ENCODE peak calls at places on chromosomes 11 and 22, in nine cellular contexts. T, I, M, Q, C, O, F, X and N are unnamed samples.

GRCh38 chr11:114398303-114398920 is 1.9 kb downstream of the C11orf71 start:
- DNase-seq in T (no peak), I (no peak), M (no peak), Q (no peak), C (no peak), O (no peak), F (no peak), X (no peak), N (peak)

GRCh38 chr22:40679249-40679963 is at the start of gene MCHR1:
- DNase-seq in T (no peak), I (no peak), M (no peak), Q (no peak), C (peak), O (no peak), F (no peak), X (no peak), N (no peak)

GRCh38 chr11:2534131-2534956 is 89.5 kb downstream of the KCNQ1 start:
- DNase-seq in T (peak), I (peak), M (no peak), Q (no peak), C (no peak), O (no peak), F (no peak), X (no peak), N (peak)

GRCh38 chr22:44505796-44506354 is 7.8 kb upstream of the RTL6 start:
- DNase-seq in T (no peak), I (no peak), M (no peak), Q (no peak), C (no peak), O (peak), F (no peak), X (no peak), N (no peak)

GRCh38 chr11:79209540-79210266 is 231.1 kb downstream of the TENM4 start:
- DNase-seq in T (no peak), I (no peak), M (no peak), Q (no peak), C (peak), O (no peak), F (no peak), X (peak), N (no peak)

GRCh38 chr11:122748968-122749687 is 89.2 kb upstream of the CRTAM start:
- DNase-seq in T (no peak), I (peak), M (peak), Q (peak), C (peak), O (peak), F (peak), X (no peak), N (peak)

GRCh38 chr22:29157759-29158535 is 47.7 kb upstream of the EMID1 start:
- DNase-seq in T (no peak), I (no peak), M (no peak), Q (no peak), C (no peak), O (no peak), F (no peak), X (no peak), N (no peak)

GRCh38 chr11:75815345-75815983 is 454 bp downstream of the UVRAG start:
- DNase-seq in T (peak), I (no peak), M (no peak), Q (no peak), C (peak), O (no peak), F (peak), X (no peak), N (no peak)

GRCh38 chr22:45877651-45878050 is 99.3 kb downstream of the WNT7B start:
- DNase-seq in T (no peak), I (no peak), M (no peak), Q (no peak), C (no peak), O (no peak), F (no peak), X (no peak), N (no peak)

GRCh38 chr11:73530109-73530508 is 67.8 kb downstream of the FAM168A start:
- DNase-seq in T (no peak), I (no peak), M (peak), Q (no peak), C (no peak), O (no peak), F (no peak), X (no peak), N (peak)

GRCh38 chr11:135033545-135033944 is 621.5 kb upstream of the B3GAT1 start:
- DNase-seq in T (peak), I (no peak), M (peak), Q (no peak), C (no peak), O (no peak), F (no peak), X (no peak), N (no peak)

GRCh38 chr11:2703487-2704141 is 3.8 kb upstream of the KCNQ1OT1 start:
- DNase-seq in T (no peak), I (no peak), M (no peak), Q (no peak), C (no peak), O (no peak), F (no peak), X (peak), N (no peak)

GRCh38 chr11:75667268-75667830 is 1.5 kb downstream of the MAP6 start:
- DNase-seq in T (peak), I (no peak), M (peak), Q (peak), C (no peak), O (no peak), F (no peak), X (peak), N (peak)

GRCh38 chr11:71251761-71252433 is 480 bp downstream of the SHANK2 start:
- DNase-seq in T (peak), I (no peak), M (peak), Q (peak), C (no peak), O (no peak), F (no peak), X (no peak), N (peak)
- TF ChIP-seq CTCF in T (peak), I (no peak), M (peak), Q (no peak), C (peak), O (peak), F (peak), X (no peak), N (no peak)

GRCh38 chr11:121740902-121741301 is 288.1 kb upstream of the SORL1-AS1 start:
- DNase-seq in T (no peak), I (no peak), M (no peak), Q (no peak), C (no peak), O (no peak), F (no peak), X (no peak), N (no peak)

GRCh38 chr11:121743285-121743684 is 290.5 kb upstream of the SORL1-AS1 start:
- DNase-seq in T (no peak), I (no peak), M (no peak), Q (no peak), C (no peak), O (no peak), F (no peak), X (no peak), N (no peak)

GRCh38 chr11:121741316-121741715 is 288.5 kb upstream of the SORL1-AS1 start:
- DNase-seq in T (no peak), I (no peak), M (no peak), Q (no peak), C (peak), O (no peak), F (no peak), X (no peak), N (no peak)

DNA sequence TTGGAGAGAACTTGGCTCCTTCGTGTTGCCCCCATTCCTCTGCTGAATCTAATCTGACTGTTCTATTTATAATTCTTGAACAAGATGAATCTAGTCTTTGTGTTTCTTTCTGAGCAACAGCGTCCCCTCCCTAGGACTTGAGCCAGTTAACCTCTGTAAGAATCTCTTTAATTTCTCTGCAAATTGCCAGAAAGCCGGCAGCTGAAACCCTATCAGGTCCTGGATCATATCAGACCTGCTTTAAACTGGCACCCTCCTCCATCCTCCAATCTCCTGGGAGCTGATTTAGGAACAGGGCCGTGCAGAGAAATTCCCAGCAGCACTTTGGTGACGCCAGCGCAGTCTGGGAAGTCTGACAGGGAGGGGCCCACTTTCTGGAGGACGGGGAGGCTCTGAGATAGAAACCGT is 289.2 kb upstream of the SORL1-AS1 start:
- DNase-seq in T (no peak), I (no peak), M (peak), Q (no peak), C (peak), O (peak), F (no peak), X (peak), N (no peak)
- TF ChIP-seq CTCF in T (no peak), I (no peak), M (peak), Q (no peak), C (peak), O (no peak), F (no peak), X (no peak), N (no peak)

DNA sequence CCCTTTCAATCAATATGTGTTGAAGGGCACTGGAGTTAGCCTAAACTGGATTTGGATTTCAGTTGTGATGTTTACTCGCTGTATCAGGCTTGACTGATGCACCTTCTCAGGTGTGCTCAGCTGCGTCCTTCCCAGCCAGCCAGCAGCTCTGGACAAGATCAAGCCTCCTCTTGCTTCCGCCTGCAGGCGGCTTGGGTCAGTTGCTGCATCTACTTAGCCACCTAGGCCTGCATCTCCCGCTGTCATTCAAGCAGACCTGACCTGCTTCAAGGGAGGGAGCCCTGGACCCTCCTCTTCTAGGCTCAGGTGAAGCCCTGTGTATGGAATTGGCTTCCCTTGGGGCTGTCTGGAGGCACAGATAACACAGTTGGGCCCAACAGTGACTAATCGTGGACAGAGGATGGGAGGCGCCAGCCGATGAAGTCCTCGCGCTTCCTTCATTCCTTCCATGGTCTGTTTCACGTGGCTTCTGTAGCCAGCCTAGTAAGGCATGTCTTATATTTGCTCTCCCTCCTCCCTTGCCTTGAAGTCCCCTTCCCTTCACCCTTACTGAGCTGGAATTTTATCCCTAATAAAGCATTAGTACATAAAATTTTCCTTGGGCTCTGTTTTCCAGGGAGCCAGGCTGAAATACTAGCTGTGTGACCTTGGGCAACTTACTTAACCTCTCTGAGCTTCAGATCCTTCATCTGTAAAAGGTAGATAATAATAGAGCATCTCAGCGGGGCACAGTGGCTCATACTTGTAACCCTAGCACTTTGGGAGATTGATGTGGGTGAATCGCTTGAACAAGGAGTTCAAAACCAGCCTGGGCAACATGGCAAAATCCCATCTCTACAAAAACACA is 2.1 kb upstream of the LHFPL7 start:
- DNase-seq in T (no peak), I (no peak), M (no peak), Q (no peak), C (no peak), O (no peak), F (no peak), X (no peak), N (no peak)
- TF ChIP-seq CTCF in T (no peak), I (no peak), M (no peak), Q (no peak), C (no peak), O (no peak), F (no peak), X (no peak), N (no peak)

GRCh38 chr11:36147491-36147890 is 141.7 kb downstream of the COMMD9 start:
- DNase-seq in T (no peak), I (no peak), M (no peak), Q (no peak), C (no peak), O (no peak), F (no peak), X (no peak), N (peak)

GRCh38 chr11:36148701-36149100 is 140.5 kb downstream of the COMMD9 start:
- DNase-seq in T (no peak), I (no peak), M (no peak), Q (no peak), C (no peak), O (no peak), F (no peak), X (no peak), N (no peak)

GRCh38 chr11:36150986-36151385 is 138.2 kb downstream of the COMMD9 start:
- DNase-seq in T (no peak), I (no peak), M (no peak), Q (no peak), C (peak), O (no peak), F (no peak), X (no peak), N (no peak)

GRCh38 chr11:36151933-36152580 is 137.2 kb downstream of the COMMD9 start:
- DNase-seq in T (no peak), I (no peak), M (no peak), Q (no peak), C (no peak), O (no peak), F (no peak), X (no peak), N (no peak)

DNA sequence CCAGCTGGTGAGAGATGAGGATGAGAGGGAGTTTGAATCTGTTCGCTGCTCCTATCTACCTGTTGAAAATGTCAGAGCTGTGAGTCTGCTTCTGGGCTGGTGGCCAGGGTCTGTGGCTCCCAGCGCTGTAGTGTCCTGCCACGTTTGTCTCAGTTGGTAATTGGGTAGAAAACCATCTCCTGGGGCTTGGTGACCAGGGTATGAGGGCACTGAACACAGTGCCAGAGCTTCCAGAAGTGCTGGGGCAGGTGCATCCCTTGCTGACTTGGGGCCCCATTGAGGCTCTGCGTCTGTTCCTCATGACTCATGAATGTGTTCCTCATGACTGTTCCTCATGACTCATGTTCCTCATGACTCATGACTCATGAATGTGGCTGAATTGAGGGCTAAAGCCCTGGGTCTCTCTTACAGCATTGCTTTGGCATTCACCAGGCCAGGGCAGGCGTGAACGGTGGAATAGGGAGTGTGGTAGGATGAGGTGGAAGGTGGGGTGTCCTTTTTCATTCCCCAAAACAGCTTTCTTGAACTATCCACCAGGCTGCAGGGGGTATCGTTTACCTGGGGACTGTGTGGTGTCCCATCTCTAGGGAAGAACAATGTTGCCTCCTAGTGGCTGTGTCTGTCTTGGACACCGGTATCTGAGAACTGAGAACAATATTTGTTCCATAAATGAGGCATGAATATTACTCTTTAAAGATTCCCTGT is 139.5 kb downstream of the COMMD9 start:
- DNase-seq in T (peak), I (peak), M (peak), Q (peak), C (peak), O (peak), F (peak), X (peak), N (peak)
- TF ChIP-seq CTCF in T (no peak), I (peak), M (peak), Q (peak), C (peak), O (peak), F (peak), X (no peak), N (peak)

GRCh38 chr11:19739872-19740271 is 27.2 kb downstream of the NAV2 start:
- DNase-seq in T (no peak), I (no peak), M (peak), Q (no peak), C (peak), O (no peak), F (peak), X (no peak), N (no peak)
- TF ChIP-seq CTCF in T (no peak), I (no peak), M (peak), Q (no peak), C (peak), O (peak), F (peak), X (no peak), N (no peak)

DNA sequence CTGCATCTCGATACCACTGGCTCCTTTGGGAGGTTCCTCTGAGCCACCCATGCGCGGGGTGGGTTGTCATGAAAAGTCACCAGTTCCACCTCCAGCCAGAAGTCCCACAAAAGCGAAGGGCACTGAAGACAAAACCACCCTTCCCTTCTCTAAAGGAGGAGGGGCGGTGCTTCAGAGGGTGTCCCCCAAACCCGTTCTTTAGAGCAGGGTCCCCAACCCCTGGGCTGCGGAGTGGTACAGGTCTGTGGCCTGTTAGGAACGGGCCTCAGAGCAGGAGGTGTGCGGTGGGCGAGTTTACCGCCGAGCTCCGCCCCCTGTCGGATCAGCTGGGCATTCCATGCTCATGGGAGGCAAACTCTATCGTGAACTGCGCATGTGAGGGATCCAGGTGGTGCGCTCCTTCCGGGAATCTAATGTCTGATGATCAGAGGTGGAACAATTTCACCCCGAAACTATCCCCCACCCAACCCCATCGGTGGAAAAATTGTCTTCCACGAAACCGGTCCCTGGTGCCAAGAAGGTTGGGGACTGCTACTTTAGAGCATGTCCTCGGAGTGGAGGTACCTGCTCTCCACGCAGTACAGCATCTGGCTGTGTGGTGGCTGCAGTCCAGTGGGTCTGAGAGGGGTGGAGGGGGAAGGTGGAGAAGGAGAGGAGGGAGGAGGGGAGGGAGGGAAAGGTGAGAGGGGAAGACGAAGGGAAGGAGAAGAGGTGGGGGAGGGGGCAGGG is 72.9 kb upstream of the SEPTIN5 start:
- DNase-seq in T (no peak), I (peak), M (peak), Q (no peak), C (no peak), O (no peak), F (peak), X (no peak), N (peak)
- TF ChIP-seq CTCF in T (no peak), I (peak), M (peak), Q (no peak), C (peak), O (peak), F (peak), X (no peak), N (peak)